ENCODE peak calls at places on chromosome 21, in four cellular contexts. F is A549, Z is ascending aorta, C is stomach. Q is an unnamed sample.

GRCh38 chr21:42056996-42057689 is 14.0 kb upstream of the UMODL1 start:
- DNase-seq in F (no peak), C (peak; percentile 85), Z (peak; percentile 92), Q (no peak)

GRCh38 chr21:42038826-42039425 is 28.8 kb upstream of the ZBTB21 start:
- DNase-seq in Z (no peak), F (no peak), C (no peak), Q (no peak)

GRCh38 chr21:21682172-21682571 is 684.0 kb downstream of the NCAM2 start:
- DNase-seq in Z (no peak), C (no peak), F (no peak), Q (no peak)

GRCh38 chr21:38182370-38182985 is 74.3 kb upstream of the KCNJ15 start:
- DNase-seq in F (no peak), Z (no peak), C (no peak), Q (no peak)

GRCh38 chr21:23131177-23131576 is 2133.0 kb downstream of the NCAM2 start:
- DNase-seq in C (no peak), F (no peak), Z (no peak), Q (no peak)

GRCh38 chr21:41950941-41951408 is 2.8 kb downstream of the C2CD2 start:
- DNase-seq in Z (no peak), F (no peak), C (no peak), Q (no peak)

GRCh38 chr21:21156919-21157318 is 158.7 kb downstream of the NCAM2 start:
- DNase-seq in C (no peak), F (no peak), Z (no peak), Q (no peak)

GRCh38 chr21:18877932-18878331 is 474.3 kb upstream of the TMPRSS15 start:
- DNase-seq in F (no peak), C (no peak), Z (no peak), Q (no peak)

GRCh38 chr21:24994717-24995116 is 612.6 kb downstream of the MRPL39 start:
- DNase-seq in F (no peak), C (no peak), Z (no peak), Q (no peak)

GRCh38 chr21:42983102-42983501 is 8.7 kb downstream of the PKNOX1 start:
- DNase-seq in C (no peak), Z (no peak), F (no peak), Q (no peak)

GRCh38 chr21:38965910-38966504 is 160.3 kb downstream of the ETS2 start:
- DNase-seq in Z (no peak), C (peak; percentile 81), F (peak; percentile 60), Q (peak; percentile 87)

GRCh38 chr21:45156459-45156858 is 82.1 kb downstream of the ADARB1 start:
- DNase-seq in C (no peak), F (no peak), Z (peak; percentile 43), Q (no peak)

GRCh38 chr21:21851657-21852056 is 853.4 kb downstream of the NCAM2 start:
- DNase-seq in C (no peak), Z (no peak), F (no peak), Q (no peak)

GRCh38 chr21:24428539-24429186 is 1178.6 kb downstream of the MRPL39 start:
- DNase-seq in F (no peak), Z (no peak), C (no peak), Q (no peak)

GRCh38 chr21:41442496-41443186 is 16.6 kb downstream of the MX1 start:
- DNase-seq in F (no peak), C (no peak), Z (no peak), Q (no peak)

GRCh38 chr21:42414928-42415769 is 11.4 kb downstream of the UBASH3A start:
- DNase-seq in F (peak; percentile 78), C (peak; percentile 43), Z (no peak), Q (no peak)

GRCh38 chr21:31182231-31183129 is 144.2 kb upstream of the KRTAP19-8 start:
- DNase-seq in Z (no peak), F (no peak), C (no peak), Q (no peak)

GRCh38 chr21:38597436-38597835 is 99.2 kb upstream of the ERG start:
- DNase-seq in F (no peak), Z (peak; percentile 62), C (no peak), Q (no peak)

GRCh38 chr21:39096754-39097153 is 86.5 kb downstream of the PSMG1 start:
- DNase-seq in F (no peak), C (no peak), Z (no peak), Q (no peak)

GRCh38 chr21:37269481-37269880 is 2.3 kb upstream of the VPS26C start:
- DNase-seq in Z (no peak), F (no peak), C (no peak), Q (no peak)

GRCh38 chr21:43330306-43330881 is 96.5 kb downstream of the SIK1 start:
- DNase-seq in C (no peak), F (no peak), Z (no peak), Q (no peak)

GRCh38 chr21:36992671-36993070 is 13.8 kb upstream of the RIPPLY3 start:
- DNase-seq in C (peak; percentile 39), Z (no peak), F (no peak), Q (no peak)

GRCh38 chr21:40049031-40049958 is 182.1 kb downstream of the PCP4 start:
- DNase-seq in Z (peak; percentile 87), C (no peak), F (no peak), Q (no peak)

GRCh38 chr21:42164064-42164789 is 54.7 kb upstream of the ABCG1 start:
- DNase-seq in Z (peak; percentile 75), F (peak; percentile 24), C (peak; percentile 83), Q (peak; percentile 73)

GRCh38 chr21:36179145-36179544 is 22.5 kb downstream of the DOP1B start:
- DNase-seq in Z (no peak), F (no peak), C (no peak), Q (no peak)

GRCh38 chr21:43866233-43866632 is 1.2 kb downstream of the AGPAT3 start:
- DNase-seq in Z (no peak), F (no peak), C (no peak), Q (no peak)

GRCh38 chr21:31299291-31300147 is 44.5 kb downstream of the TIAM1 start:
- DNase-seq in C (no peak), Z (no peak), F (no peak), Q (no peak)

GRCh38 chr21:37878946-37879660 is 37.2 kb downstream of the KCNJ6 start:
- DNase-seq in F (peak; percentile 62), Z (no peak), C (no peak), Q (no peak)

DNA sequence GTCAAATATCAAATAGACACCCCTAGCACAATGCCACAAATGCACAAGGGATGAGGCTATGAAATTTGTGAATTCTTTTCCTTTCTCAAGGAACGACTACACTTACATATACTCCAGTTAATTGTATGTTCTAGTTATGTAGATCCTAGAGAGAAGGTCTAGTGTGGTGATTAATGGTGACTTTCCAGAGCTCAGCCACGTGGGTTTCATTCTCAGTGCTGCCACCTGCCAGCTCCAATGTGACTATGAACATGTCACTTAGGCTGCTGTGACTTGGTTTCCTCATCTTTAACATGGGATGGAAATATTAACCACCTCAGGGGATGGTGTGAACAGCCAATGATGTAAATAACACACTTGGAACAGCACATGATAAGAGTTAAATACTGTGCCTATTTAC is 138.3 kb downstream of the APP start:
- DNase-seq in Z (no peak), C (no peak), F (no peak), Q (no peak)
- TF ChIP-seq CTCF in Z (no peak), C (no peak), F (no peak), Q (peak; percentile 5)

DNA sequence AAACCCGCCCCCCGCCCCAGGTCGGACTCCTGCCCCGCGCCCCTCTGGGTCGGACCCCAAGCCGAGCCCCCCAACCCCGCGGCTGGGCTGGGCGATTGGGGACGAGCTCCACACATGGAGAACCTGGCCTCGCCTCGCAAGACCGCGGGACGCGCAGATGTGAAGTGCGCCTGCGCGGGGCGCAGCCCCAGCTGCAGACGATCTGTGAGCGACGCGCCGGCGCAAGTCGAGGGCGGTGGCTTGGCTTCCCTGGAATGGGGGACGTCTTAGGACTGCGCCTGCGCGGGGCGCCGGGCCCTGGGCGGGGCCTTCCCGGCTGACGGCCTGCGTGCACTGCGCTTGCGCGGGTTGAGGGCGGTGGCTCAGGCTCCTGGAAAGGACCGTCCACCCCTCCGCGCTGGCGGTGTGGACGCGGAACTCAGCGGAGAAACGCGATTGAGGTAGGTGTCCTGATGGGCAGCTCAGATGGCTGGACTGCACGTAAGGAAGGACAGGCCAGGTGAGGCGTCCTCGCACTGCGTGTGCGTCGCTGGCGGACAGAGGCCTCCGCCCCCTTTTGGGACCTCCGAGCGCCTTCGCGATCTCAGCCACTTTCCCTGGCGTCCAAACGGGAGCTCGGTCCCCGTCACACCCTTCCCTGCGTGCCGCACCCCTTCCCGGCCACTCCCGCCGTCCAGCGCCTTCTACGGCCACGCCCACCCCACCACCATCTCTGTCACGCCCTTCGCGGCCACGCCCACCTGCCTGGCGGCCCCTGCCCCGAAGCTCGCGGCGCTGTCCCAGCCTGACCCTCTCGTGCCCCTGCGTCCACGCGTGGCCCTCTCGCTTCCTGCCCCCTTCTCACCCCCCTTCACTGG is at the start of gene PRMT2:
- DNase-seq in F (peak; percentile 96), Z (peak; percentile 98), C (peak; percentile 98), Q (peak; percentile 99)
- H3K4me1 ChIP-seq in F (peaks cover 36% of the 10 kb centered on the region), Z (peaks cover 3% of the 10 kb centered on the region), C (peaks cover 53% of the 10 kb centered on the region), Q (no peaks in the 10 kb centered on the region)

GRCh38 chr21:34891610-34891943 is 157.5 kb downstream of the RUNX1 start:
- DNase-seq in Z (no peak), F (no peak), C (no peak), Q (no peak)

GRCh38 chr21:34889537-34890257 is 159.4 kb downstream of the RUNX1 start:
- DNase-seq in C (peak; percentile 86), Z (peak; percentile 82), F (peak; percentile 61), Q (peak; percentile 87)

GRCh38 chr21:34890258-34890723 is 158.8 kb downstream of the RUNX1 start:
- DNase-seq in Z (no peak), C (no peak), F (no peak), Q (no peak)

GRCh38 chr21:34892196-34892595 is 156.9 kb downstream of the RUNX1 start:
- DNase-seq in Z (no peak), C (no peak), F (no peak), Q (no peak)

GRCh38 chr21:34890724-34891609 is 158.1 kb downstream of the RUNX1 start:
- DNase-seq in F (no peak), C (no peak), Z (peak; percentile 69), Q (no peak)
- TF ChIP-seq CTCF in F (no peak), C (no peak), Z (no peak), Q (no peak)

GRCh38 chr21:17498586-17498985 is 14.3 kb upstream of the CXADR start:
- DNase-seq in Z (no peak), C (no peak), F (no peak), Q (no peak)
- H3K4me1 ChIP-seq in Z (no peaks in the 10 kb centered on the region), C (no peaks in the 10 kb centered on the region), F (peaks cover 16% of the 10 kb centered on the region), Q (no peaks in the 10 kb centered on the region)

DNA sequence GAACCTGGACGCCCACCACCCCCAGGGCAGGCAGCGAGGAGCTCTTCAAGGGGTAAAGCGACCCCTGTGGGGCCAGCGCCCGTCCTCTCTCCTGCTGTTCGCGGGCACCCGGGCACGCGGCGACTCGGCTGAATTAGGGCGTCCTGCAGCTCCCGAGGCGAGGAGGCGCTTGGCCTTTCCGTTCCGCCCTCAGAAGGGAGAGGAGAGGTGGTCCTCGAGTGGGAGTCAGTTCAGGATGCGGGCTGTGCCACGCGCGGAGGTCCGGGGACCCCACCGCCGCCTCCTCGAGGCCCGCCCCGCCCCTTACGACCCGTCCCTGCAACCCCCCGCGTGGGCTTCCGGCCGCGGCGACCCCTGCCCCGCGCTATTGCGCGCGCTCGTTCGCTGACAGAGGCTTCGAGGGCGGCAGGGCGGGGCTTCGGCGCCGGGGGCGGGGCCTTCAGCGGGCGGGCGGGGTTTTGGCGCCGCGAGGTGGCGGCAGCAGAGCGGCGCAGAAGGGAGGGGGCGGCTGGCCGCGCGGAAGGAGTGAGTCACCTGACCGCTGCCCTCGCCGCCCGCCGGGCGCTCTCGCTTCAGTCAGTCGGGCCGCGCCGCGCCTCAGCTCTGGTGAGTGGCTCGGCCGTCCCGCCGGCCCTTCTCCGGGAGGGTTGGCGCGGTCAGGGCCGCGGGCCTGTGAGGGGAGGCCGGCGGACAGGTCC is at the start of gene BACH1:
- DNase-seq in F (peak; percentile 76), Z (peak; percentile 92), C (peak; percentile 92), Q (peak; percentile 95)
- TF ChIP-seq CTCF in F (peak; percentile 39), Z (peak; percentile 20), C (no peak), Q (peak; percentile 42)